ENCODE peak calls at places on chromosomes 16 and 17, in eight cellular contexts. W, E, D, B, Y, I, H and S are unnamed samples.

GRCh38 chr16:31327675-31328225 is 27.2 kb upstream of the ITGAX start:
- DNase-seq in W (no peak), E (no peak), D (no peak), B (no peak), Y (no peak), I (no peak), H (no peak), S (no peak)

GRCh38 chr16:84462296-84463210 is 41.9 kb downstream of the MEAK7 start:
- DNase-seq in W (no peak), E (no peak), D (no peak), B (no peak), Y (no peak), I (peak), H (no peak), S (no peak)

GRCh38 chr17:76883744-76884525 is 15.7 kb downstream of the MGAT5B start:
- DNase-seq in W (no peak), E (no peak), D (no peak), B (no peak), Y (no peak), I (no peak), H (no peak), S (no peak)

GRCh38 chr16:87140211-87141200 is 176.7 kb downstream of the C16orf95 start:
- DNase-seq in W (no peak), E (no peak), D (no peak), B (no peak), Y (no peak), I (peak), H (no peak), S (no peak)

GRCh38 chr17:31092475-31093064 is 2.2 kb upstream of the NF1 start:
- DNase-seq in W (no peak), E (no peak), D (no peak), B (no peak), Y (no peak), I (no peak), H (no peak), S (no peak)

GRCh38 chr17:8821446-8822105 is 22.4 kb upstream of the MFSD6L start:
- DNase-seq in W (no peak), E (no peak), D (no peak), B (no peak), Y (no peak), I (no peak), H (no peak), S (no peak)

GRCh38 chr17:74180336-74180735 is 23.1 kb upstream of the RPL38 start:
- DNase-seq in W (no peak), E (no peak), D (peak), B (no peak), Y (no peak), I (no peak), H (no peak), S (no peak)

GRCh38 chr17:63075969-63076368 is 109.9 kb downstream of the TANC2 start:
- DNase-seq in W (peak), E (no peak), D (no peak), B (no peak), Y (no peak), I (no peak), H (no peak), S (no peak)

GRCh38 chr17:59151007-59151406 is 4.0 kb downstream of the SKA2 start:
- DNase-seq in W (no peak), E (no peak), D (no peak), B (no peak), Y (no peak), I (no peak), H (no peak), S (no peak)

GRCh38 chr16:35011-35775 is 18.2 kb downstream of the POLR3K start:
- DNase-seq in W (no peak), E (no peak), D (no peak), B (no peak), Y (no peak), I (no peak), H (no peak), S (no peak)

GRCh38 chr16:27505297-27506236 is 44.1 kb downstream of the GTF3C1 start:
- DNase-seq in W (peak), E (no peak), D (no peak), B (no peak), Y (no peak), I (no peak), H (no peak), S (no peak)

GRCh38 chr16:57235128-57236092 is 9.6 kb upstream of the ARL2BP start:
- DNase-seq in W (peak), E (no peak), D (no peak), B (no peak), Y (no peak), I (no peak), H (no peak), S (no peak)

GRCh38 chr17:35892091-35892637 is 12.0 kb upstream of the CCL5 start:
- DNase-seq in W (no peak), E (peak), D (peak), B (no peak), Y (no peak), I (no peak), H (no peak), S (peak)

GRCh38 chr17:57009737-57010445 is 32.0 kb downstream of the SCPEP1 start:
- DNase-seq in W (peak), E (peak), D (peak), B (peak), Y (peak), I (no peak), H (peak), S (peak)